ENCODE peak calls at places on chromosomes 2 and 18, in ten cellular contexts. Q, P, B, S, Z, J, X, W, U and M are unnamed samples.

GRCh38 chr2:219736196-219736595 is 108.8 kb downstream of the SLC4A3 start:
- DNase-seq in J (peak), Q (peak), W (peak), Z (peak), B (no peak), P (no peak), X (peak), S (peak), U (peak), M (no peak)

GRCh38 chr2:57080035-57080434 is 896.2 kb downstream of the CCDC85A start:
- DNase-seq in P (no peak), J (no peak), Q (peak), U (no peak), X (peak), S (no peak), B (no peak), W (no peak), Z (peak), M (no peak)

GRCh38 chr2:32910883-32911598 is 35.7 kb upstream of the LTBP1 start:
- DNase-seq in P (no peak), W (no peak), U (no peak), J (no peak), Z (no peak), B (no peak), X (no peak), S (no peak), Q (no peak), M (no peak)

GRCh38 chr2:105787376-105788318 is 42.9 kb downstream of the NCK2 start:
- DNase-seq in U (no peak), P (no peak), S (no peak), Q (no peak), W (peak), Z (peak), B (no peak), J (no peak), X (peak), M (no peak)

GRCh38 chr2:46521215-46521683 is 41.9 kb downstream of the TMEM247 start:
- DNase-seq in Z (peak), X (peak), Q (no peak), U (peak), W (no peak), P (peak), J (no peak), B (no peak), S (peak), M (no peak)

GRCh38 chr18:20988726-20989125 is 122.9 kb downstream of the ROCK1 start:
- DNase-seq in U (no peak), S (no peak), W (no peak), X (no peak), P (no peak), B (no peak), Q (no peak), Z (no peak), J (no peak), M (no peak)

GRCh38 chr2:202238234-202239197 is at the start of gene SUMO1:
- DNase-seq in S (peak), U (peak), Z (peak), B (peak), X (peak), Q (peak), W (peak), J (no peak), P (peak), M (peak)

GRCh38 chr2:41899189-41899588 is 148.6 kb upstream of the PKDCC start:
- DNase-seq in Z (peak), X (no peak), B (no peak), U (peak), W (no peak), J (no peak), Q (no peak), P (no peak), S (no peak), M (no peak)

GRCh38 chr2:70776266-70776665 is 8.3 kb upstream of the ADD2 start:
- DNase-seq in X (no peak), Z (no peak), W (no peak), P (no peak), U (no peak), B (no peak), Q (no peak), J (no peak), S (no peak), M (no peak)

GRCh38 chr2:239184179-239184578 is 216.6 kb downstream of the HDAC4 start:
- DNase-seq in S (no peak), B (no peak), Z (no peak), P (peak), U (peak), Q (no peak), X (no peak), J (no peak), W (no peak), M (no peak)

GRCh38 chr2:182870227-182870626 is 3.8 kb upstream of the FRZB start:
- DNase-seq in B (no peak), P (no peak), Z (no peak), S (peak), X (peak), Q (peak), W (peak), J (no peak), U (no peak), M (no peak)

GRCh38 chr2:180823546-180824141 is 156.8 kb upstream of the UBE2E3 start:
- DNase-seq in X (peak), J (peak), Z (no peak), W (no peak), S (no peak), U (no peak), Q (no peak), B (no peak), P (no peak), M (no peak)

GRCh38 chr2:172427990-172428840 is 829 bp downstream of the ITGA6 start:
- DNase-seq in Z (peak), X (no peak), S (no peak), B (peak), P (peak), W (peak), U (peak), J (no peak), Q (no peak), M (no peak)

GRCh38 chr2:63055510-63056308 is 5.1 kb downstream of the OTX1 start:
- DNase-seq in W (no peak), X (no peak), U (no peak), J (no peak), Q (no peak), P (no peak), Z (no peak), S (no peak), B (peak), M (no peak)

GRCh38 chr2:42809876-42810125 is 17.4 kb upstream of the HAAO start:
- DNase-seq in Z (peak), U (peak), P (peak), X (no peak), B (no peak), J (peak), Q (peak), S (no peak), W (peak), M (no peak)

GRCh38 chr2:238865015-238865719 is 17.3 kb downstream of the TWIST2 start:
- DNase-seq in Q (no peak), U (peak), P (no peak), S (no peak), B (no peak), J (no peak), Z (no peak), W (no peak), X (no peak), M (no peak)

GRCh38 chr18:43876286-43877082 is 599.2 kb upstream of the SYT4 start:
- DNase-seq in B (no peak), X (peak), U (no peak), Q (no peak), P (peak), Z (peak), S (no peak), J (no peak), W (no peak), M (no peak)

GRCh38 chr2:221779614-221780067 is 207.5 kb upstream of the EPHA4 start:
- DNase-seq in B (no peak), X (peak), Q (no peak), S (no peak), W (no peak), Z (peak), J (peak), U (no peak), P (peak), M (no peak)

GRCh38 chr2:168343586-168343985 is 96.2 kb upstream of the STK39 start:
- DNase-seq in W (no peak), U (no peak), X (peak), Z (no peak), B (no peak), P (no peak), Q (no peak), S (no peak), J (no peak), M (no peak)

GRCh38 chr18:43283299-43283698 is 6.0 kb upstream of the SYT4 start:
- DNase-seq in U (no peak), P (no peak), Z (no peak), J (no peak), B (no peak), Q (no peak), W (no peak), X (no peak), S (no peak), M (no peak)

GRCh38 chr2:101253013-101253712 is 477 bp downstream of the CNOT11 start:
- DNase-seq in W (no peak), B (peak), X (peak), S (no peak), U (peak), P (peak), Q (no peak), Z (peak), J (no peak), M (peak)

GRCh38 chr2:188976545-188977268 is 2.5 kb downstream of the COL3A1 start:
- DNase-seq in U (no peak), B (no peak), J (no peak), P (no peak), S (no peak), W (no peak), Q (peak), X (peak), Z (peak), M (no peak)

GRCh38 chr18:9139400-9140039 is 2.9 kb downstream of the ANKRD12 start:
- DNase-seq in U (no peak), X (no peak), Q (no peak), B (no peak), J (no peak), S (no peak), Z (no peak), W (no peak), P (no peak), M (no peak)
- H3K4me3 ChIP-seq in U (no peak), X (peak), Q (no peak), B (peak), J (no peak), S (no peak), Z (peak), W (peak), P (peak), M (no peak)

GRCh38 chr18:8659609-8660242 is 45.6 kb upstream of the MTCL1 start:
- DNase-seq in B (no peak), W (no peak), X (no peak), J (no peak), Q (no peak), P (no peak), U (no peak), Z (no peak), S (no peak), M (no peak)

GRCh38 chr18:8657873-8658521 is 47.4 kb upstream of the MTCL1 start:
- DNase-seq in W (peak), B (no peak), Z (no peak), J (no peak), Q (no peak), X (no peak), S (peak), P (no peak), U (no peak), M (no peak)

GRCh38 chr18:8658858-8659485 is 46.4 kb upstream of the MTCL1 start:
- DNase-seq in J (no peak), S (no peak), W (no peak), U (no peak), P (no peak), X (no peak), Z (no peak), Q (no peak), B (no peak), M (no peak)

GRCh38 chr18:8661754-8662573 is 43.4 kb upstream of the MTCL1 start:
- DNase-seq in X (no peak), J (no peak), Q (no peak), W (no peak), S (peak), B (no peak), Z (peak), U (no peak), P (no peak), M (peak)

DNA sequence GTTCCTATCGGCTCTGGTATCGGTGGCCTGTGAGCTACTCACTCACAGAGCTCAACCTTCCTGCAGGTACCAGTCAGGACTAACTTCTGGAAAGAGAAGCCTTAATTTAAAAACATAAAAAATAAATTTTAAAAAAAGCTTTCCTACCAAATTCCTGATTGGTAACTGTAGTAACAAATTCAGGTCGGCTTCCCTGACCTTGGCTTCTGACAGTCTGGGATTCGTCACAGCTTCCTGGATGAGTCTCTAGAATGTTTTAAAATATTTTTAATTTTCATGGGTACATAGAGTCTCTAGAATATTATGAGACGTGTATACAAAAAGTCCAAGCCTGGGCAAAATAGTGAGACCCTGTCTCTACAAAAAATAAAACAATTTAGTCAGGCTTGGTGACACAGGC is 45.0 kb upstream of the MTCL1 start:
- DNase-seq in P (no peak), J (no peak), S (no peak), W (no peak), Z (no peak), U (no peak), X (no peak), Q (no peak), B (no peak), M (no peak)
- TF ChIP-seq CTCF in P (no peak), J (no peak), S (no peak), W (no peak), Z (no peak), U (no peak), X (no peak), Q (no peak), B (no peak), M (no peak)

DNA sequence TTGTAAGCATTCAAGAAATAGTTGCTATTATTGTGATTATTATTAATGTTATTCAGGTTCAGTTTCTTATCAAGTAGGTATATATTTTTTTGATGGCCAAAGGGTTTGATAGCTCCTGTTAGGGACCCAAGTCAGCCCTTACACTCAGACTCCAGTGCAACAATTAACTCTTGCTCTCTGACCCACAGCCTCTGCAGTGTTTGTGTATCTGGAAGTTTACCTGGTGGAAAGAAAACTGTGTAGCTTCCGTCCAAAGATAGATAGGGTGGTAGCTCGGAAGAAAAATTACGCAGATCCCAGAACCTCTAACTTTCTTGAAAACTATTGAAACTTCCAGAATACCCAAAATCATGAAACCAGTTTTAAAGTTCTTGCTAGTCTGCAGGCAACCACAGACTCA is 58.6 kb upstream of the IGFBP2 start:
- DNase-seq in Q (no peak), X (no peak), U (no peak), W (no peak), Z (no peak), S (no peak), B (no peak), P (no peak), J (no peak), M (no peak)
- H3K4me3 ChIP-seq in Q (no peak), X (no peak), U (no peak), W (no peak), Z (no peak), S (no peak), B (no peak), P (no peak), J (no peak), M (no peak)

GRCh38 chr18:52903858-52904257 is 563.9 kb downstream of the DCC start:
- DNase-seq in B (peak), Z (no peak), Q (no peak), U (no peak), X (peak), W (no peak), S (no peak), J (no peak), P (no peak), M (no peak)
- TF ChIP-seq CTCF in B (peak), Z (no peak), Q (no peak), U (no peak), X (peak), W (no peak), S (no peak), J (peak), P (no peak), M (peak)

GRCh38 chr2:132720393-132720792 is 50.4 kb upstream of the LYPD1 start:
- DNase-seq in B (no peak), P (no peak), X (no peak), J (no peak), Q (no peak), U (no peak), W (no peak), S (no peak), Z (no peak), M (no peak)

GRCh38 chr2:132725716-132726115 is 55.7 kb upstream of the LYPD1 start:
- DNase-seq in J (no peak), W (no peak), Z (no peak), B (no peak), Q (no peak), X (no peak), S (no peak), P (no peak), U (no peak), M (no peak)

GRCh38 chr2:132721938-132722337 is 51.9 kb upstream of the LYPD1 start:
- DNase-seq in J (no peak), W (no peak), X (no peak), S (no peak), Q (no peak), Z (no peak), U (no peak), P (no peak), B (no peak), M (no peak)

GRCh38 chr2:132729572-132729971 is 59.6 kb upstream of the LYPD1 start:
- DNase-seq in Q (no peak), U (no peak), B (no peak), P (no peak), S (no peak), X (no peak), Z (no peak), J (no peak), W (no peak), M (no peak)

DNA sequence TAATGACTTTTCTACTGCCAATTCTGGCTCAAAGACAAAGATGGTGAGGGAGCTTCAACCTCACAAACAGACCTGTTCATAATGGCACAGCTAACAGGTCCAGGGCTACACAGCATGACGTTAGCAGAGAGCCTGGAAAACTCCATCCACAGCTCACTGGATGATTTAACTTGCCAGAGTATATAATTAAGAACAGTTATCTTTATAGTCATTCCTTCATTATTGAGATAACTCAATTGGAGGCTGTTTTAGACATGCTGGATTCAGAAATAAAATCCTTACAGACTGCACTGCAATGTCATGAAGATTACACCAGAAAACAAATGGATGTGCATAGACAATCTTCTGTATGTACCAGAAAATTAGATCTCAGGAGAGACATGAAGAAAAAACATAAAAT is 55.1 kb upstream of the LYPD1 start:
- DNase-seq in Q (no peak), P (no peak), X (no peak), W (no peak), J (no peak), S (no peak), B (no peak), U (no peak), Z (no peak), M (no peak)
- H3K4me3 ChIP-seq in Q (no peak), P (no peak), X (no peak), W (no peak), J (no peak), S (no peak), B (no peak), U (no peak), Z (no peak), M (no peak)

GRCh38 chr2:11907178-11907577 is 160.7 kb downstream of the LPIN1 start:
- DNase-seq in Q (no peak), S (no peak), B (no peak), W (no peak), P (no peak), J (no peak), Z (no peak), U (no peak), X (no peak), M (no peak)

GRCh38 chr2:11901351-11902069 is 155.1 kb downstream of the LPIN1 start:
- DNase-seq in P (no peak), B (no peak), Z (no peak), U (no peak), J (no peak), S (no peak), X (no peak), W (peak), Q (no peak), M (no peak)

GRCh38 chr2:11903085-11903484 is 156.7 kb downstream of the LPIN1 start:
- DNase-seq in X (no peak), J (no peak), P (no peak), B (no peak), S (no peak), Q (no peak), Z (no peak), W (no peak), U (no peak), M (no peak)

GRCh38 chr2:11899896-11900295 is 153.5 kb downstream of the LPIN1 start:
- DNase-seq in U (no peak), W (no peak), X (no peak), B (no peak), Z (no peak), S (no peak), P (no peak), J (no peak), Q (no peak), M (no peak)

DNA sequence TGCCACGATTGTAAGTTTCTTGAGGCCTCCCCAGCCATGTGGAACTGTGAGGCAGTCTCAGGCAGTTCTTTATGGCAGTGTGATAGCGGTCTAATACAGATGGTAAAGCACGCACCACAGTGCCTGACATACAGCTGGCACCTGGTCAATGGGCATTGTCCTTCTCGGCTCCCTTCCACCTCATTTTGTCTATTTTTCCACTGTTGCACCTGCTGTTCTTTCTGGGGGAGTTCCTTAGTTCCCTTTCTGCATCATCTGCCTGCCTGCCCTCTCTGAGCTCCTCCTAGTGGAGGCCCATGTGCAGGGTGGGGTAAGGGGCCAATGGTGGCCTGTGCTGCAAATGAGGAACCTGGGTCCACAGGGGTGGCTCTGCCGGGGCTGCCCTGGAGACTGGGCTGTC is 157.6 kb downstream of the LPIN1 start:
- DNase-seq in X (no peak), U (no peak), B (no peak), P (no peak), S (no peak), J (no peak), Q (no peak), Z (no peak), W (no peak), M (no peak)
- TF ChIP-seq CTCF in X (no peak), U (no peak), B (no peak), P (no peak), S (no peak), J (no peak), Q (no peak), Z (no peak), W (peak), M (no peak)

GRCh38 chr2:26658691-26659346 is 17.7 kb upstream of the CIB4 start:
- DNase-seq in S (no peak), Z (no peak), Q (no peak), P (no peak), U (no peak), W (no peak), B (no peak), X (no peak), J (no peak), M (no peak)
- H3K4me3 ChIP-seq in S (no peak), Z (no peak), Q (no peak), P (no peak), U (no peak), W (no peak), B (no peak), X (no peak), J (no peak), M (no peak)

GRCh38 chr2:96140941-96141623 is 2.8 kb upstream of the ASTL start:
- DNase-seq in B (no peak), Z (no peak), Q (no peak), J (no peak), U (no peak), X (no peak), S (no peak), P (no peak), W (no peak), M (no peak)

GRCh38 chr2:96144481-96145027 is 686 bp downstream of the DUSP2 start:
- DNase-seq in W (no peak), U (peak), Q (no peak), B (no peak), Z (no peak), S (no peak), J (no peak), P (no peak), X (no peak), M (no peak)

GRCh38 chr2:96143231-96143847 is 1.9 kb downstream of the DUSP2 start:
- DNase-seq in P (no peak), J (no peak), Q (no peak), S (no peak), U (no peak), X (no peak), Z (no peak), W (no peak), B (no peak), M (no peak)

GRCh38 chr2:96143848-96144480 is 1.3 kb downstream of the DUSP2 start:
- DNase-seq in X (no peak), P (no peak), Q (peak), W (no peak), Z (no peak), B (peak), U (peak), S (no peak), J (no peak), M (no peak)

GRCh38 chr2:96142217-96143113 is 2.8 kb downstream of the DUSP2 start:
- DNase-seq in S (no peak), B (peak), P (no peak), W (peak), X (no peak), Q (no peak), U (peak), J (no peak), Z (no peak), M (no peak)
- TF ChIP-seq CTCF in S (no peak), B (no peak), P (no peak), W (peak), X (no peak), Q (no peak), U (no peak), J (no peak), Z (no peak), M (no peak)

GRCh38 chr2:9634121-9634520 is 3.3 kb upstream of the YWHAQ start:
- DNase-seq in W (no peak), Z (no peak), S (no peak), U (no peak), P (no peak), Q (no peak), J (no peak), X (no peak), B (no peak), M (no peak)
- H3K4me3 ChIP-seq in W (no peak), Z (no peak), S (no peak), U (no peak), P (no peak), Q (no peak), J (no peak), X (no peak), B (no peak), M (no peak)